ENCODE peak calls at places on chromosome 20, in seven cellular contexts. M is AG04450; T is choroid plexus epithelial cell; P is GM23338; Q is CD4-positive, alpha-beta T cell; O is IMR-90; K is GM13977. V is an unnamed sample.

GRCh38 chr20:32343438-32343837 is 14.7 kb upstream of the ASXL1 start:
- DNase-seq in T (peak), K (no peak), M (no peak), O (peak), P (no peak), Q (no peak), V (no peak)

GRCh38 chr20:1313236-1313964 is 15.5 kb downstream of the SDCBP2 start:
- DNase-seq in M (no peak), P (peak), K (peak), O (peak), T (peak), Q (peak), V (no peak)

GRCh38 chr20:15597306-15597705 is 975.9 kb downstream of the KIF16B start:
- DNase-seq in P (no peak), Q (no peak), T (no peak), O (no peak), K (no peak), M (no peak), V (no peak)

GRCh38 chr20:22827916-22828315 is 207.2 kb upstream of the SSTR4 start:
- DNase-seq in Q (no peak), P (no peak), T (no peak), K (no peak), M (no peak), O (no peak), V (no peak)

GRCh38 chr20:59817846-59818245 is 115.6 kb downstream of the SYCP2 start:
- DNase-seq in T (no peak), O (no peak), K (no peak), Q (no peak), P (no peak), M (no peak), V (no peak)

GRCh38 chr20:21377701-21378100 is 19.6 kb downstream of the NKX2-4 start:
- DNase-seq in P (no peak), K (no peak), T (no peak), Q (no peak), M (no peak), O (no peak), V (no peak)

GRCh38 chr20:32971703-32972161 is 32.5 kb downstream of the SUN5 start:
- DNase-seq in T (peak), P (no peak), Q (no peak), O (no peak), K (no peak), M (no peak), V (no peak)

GRCh38 chr20:19024296-19025035 is 188.0 kb upstream of the SLC24A3 start:
- DNase-seq in Q (no peak), K (no peak), M (no peak), T (no peak), P (no peak), O (no peak), V (no peak)

GRCh38 chr20:62489186-62489939 is 13.6 kb upstream of the GATA5 start:
- DNase-seq in P (no peak), M (no peak), O (no peak), Q (no peak), K (no peak), T (no peak), V (no peak)

GRCh38 chr20:20414640-20415274 is 46.9 kb downstream of the INSM1 start:
- DNase-seq in T (no peak), M (no peak), K (no peak), O (no peak), Q (no peak), P (no peak), V (no peak)

GRCh38 chr20:23193985-23194384 is 107.9 kb upstream of the CD93 start:
- DNase-seq in Q (no peak), O (no peak), T (no peak), K (no peak), P (no peak), M (no peak), V (no peak)

GRCh38 chr20:22914291-22914690 is 120.8 kb upstream of the SSTR4 start:
- DNase-seq in O (no peak), M (no peak), P (no peak), T (no peak), Q (no peak), K (no peak), V (no peak)

GRCh38 chr20:62395311-62396242 is 8.7 kb downstream of the RPS21 start:
- DNase-seq in T (no peak), Q (no peak), M (no peak), P (no peak), K (no peak), O (no peak), V (no peak)

GRCh38 chr20:32386091-32386490 is 28.0 kb downstream of the ASXL1 start:
- DNase-seq in O (no peak), P (no peak), T (peak), K (no peak), Q (no peak), M (no peak), V (no peak)

GRCh38 chr20:24577271-24577909 is 108.0 kb downstream of the SYNDIG1 start:
- DNase-seq in Q (no peak), K (no peak), O (no peak), T (no peak), P (no peak), M (no peak), V (no peak)

GRCh38 chr20:19864130-19864529 is 106.1 kb downstream of the RIN2 start:
- DNase-seq in M (no peak), Q (no peak), P (no peak), K (no peak), O (no peak), T (no peak), V (no peak)

GRCh38 chr20:56458227-56458821 is 10.1 kb upstream of the RTF2 start:
- DNase-seq in O (no peak), M (no peak), Q (no peak), K (no peak), T (no peak), P (no peak), V (no peak)

GRCh38 chr20:31712112-31712553 is 10.5 kb downstream of the BCL2L1 start:
- DNase-seq in Q (no peak), K (no peak), M (no peak), T (no peak), P (peak), O (no peak), V (no peak)

GRCh38 chr20:62226707-62227590 is 6.9 kb upstream of the HRH3 start:
- DNase-seq in K (no peak), M (no peak), O (no peak), T (peak), P (no peak), Q (no peak), V (no peak)

GRCh38 chr20:57248132-57248797 is 18.2 kb downstream of the BMP7 start:
- DNase-seq in M (no peak), T (no peak), O (no peak), K (no peak), P (no peak), Q (no peak), V (no peak)

DNA sequence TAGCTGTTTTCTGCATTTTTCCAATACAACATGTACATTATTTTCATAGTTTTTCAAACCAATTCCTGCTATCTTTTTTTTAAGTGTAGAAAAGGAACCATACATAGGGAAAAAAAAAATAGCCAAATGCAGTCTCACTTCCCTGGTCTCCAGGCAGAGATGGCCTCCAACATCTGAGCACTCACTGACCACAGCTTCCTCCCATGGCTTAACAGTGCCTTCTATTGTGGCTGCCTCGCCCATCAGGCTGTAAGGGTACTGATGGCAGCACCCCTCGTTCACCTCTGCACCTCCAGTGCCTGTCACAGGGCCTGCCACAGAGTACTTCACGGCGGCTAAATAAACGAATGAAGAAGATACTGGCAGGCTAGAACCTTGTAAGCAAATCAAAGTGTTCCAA is 591.1 kb downstream of the PTPRT start:
- DNase-seq in K (no peak), M (no peak), O (no peak), T (no peak), Q (no peak), P (no peak), V (no peak)
- TF ChIP-seq CTCF in K (no peak), M (no peak), O (no peak), T (no peak), Q (no peak), P (no peak), V (no peak)

DNA sequence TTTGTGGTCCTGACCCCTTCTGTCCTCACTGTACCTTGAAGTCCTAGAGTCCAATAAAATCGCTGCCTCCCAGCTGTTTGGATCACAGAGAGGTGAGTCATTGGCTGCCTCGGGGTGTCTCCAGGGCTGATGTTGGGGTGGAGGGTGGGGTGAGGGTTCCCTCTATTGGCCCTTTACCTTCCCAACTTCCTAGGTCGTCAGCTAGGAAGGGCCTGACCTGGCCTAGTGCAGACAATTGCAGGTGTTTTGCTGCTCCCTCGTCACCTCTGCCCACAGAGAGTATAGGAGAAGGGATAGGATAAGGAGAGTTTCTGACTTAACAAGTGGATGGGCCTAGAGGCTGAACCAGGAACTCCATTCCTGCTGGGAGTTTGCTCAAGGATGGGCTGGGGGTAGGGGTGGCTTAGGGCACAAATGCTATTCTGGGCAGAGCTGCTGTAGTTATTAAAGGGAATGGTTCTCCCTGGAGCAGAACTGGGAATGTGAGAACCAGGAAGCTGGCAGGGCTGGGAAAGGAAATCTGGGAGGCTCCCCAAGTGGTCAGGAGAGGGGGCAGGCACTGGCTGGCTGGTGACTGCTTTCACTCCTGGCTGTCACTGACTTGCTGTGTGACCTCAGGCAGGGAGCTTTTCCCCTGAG is 1.4 kb downstream of the TP53INP2 start:
- DNase-seq in K (no peak), Q (no peak), T (peak), P (peak), M (no peak), O (peak), V (no peak)
- TF ChIP-seq CTCF in K (peak), Q (no peak), T (peak), P (peak), M (no peak), O (peak), V (peak)

GRCh38 chr20:49821850-49822249 is 9.2 kb downstream of the SLC9A8 start:
- DNase-seq in P (no peak), T (peak), K (no peak), M (no peak), Q (no peak), O (peak), V (no peak)
- TF ChIP-seq CTCF in P (peak), T (peak), K (peak), M (peak), Q (no peak), O (peak), V (peak)

DNA sequence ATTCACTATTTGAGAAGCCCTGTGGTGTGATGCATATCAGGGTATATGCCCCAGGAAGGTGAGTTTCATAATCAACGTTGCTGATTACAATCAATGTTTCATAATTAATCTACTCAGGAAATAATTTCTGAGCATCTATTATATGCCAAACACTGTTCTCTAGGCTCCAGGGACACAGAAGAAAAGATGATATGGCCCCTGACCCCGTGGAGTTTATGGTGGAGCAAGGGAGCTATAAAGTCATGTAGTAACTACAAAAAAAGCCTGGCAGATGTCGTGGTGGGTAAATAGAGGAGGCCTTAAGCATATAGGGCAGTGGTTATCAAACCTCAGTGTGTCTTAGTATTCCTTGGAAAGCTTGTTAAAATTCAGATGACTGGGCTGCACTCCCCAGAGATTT is 40.1 kb upstream of the BCAS1 start:
- DNase-seq in T (no peak), Q (no peak), M (no peak), K (no peak), P (no peak), O (no peak), V (no peak)
- TF ChIP-seq CTCF in T (no peak), Q (no peak), M (no peak), K (no peak), P (no peak), O (no peak), V (no peak)

GRCh38 chr20:50380697-50381040 is 129.5 kb upstream of the PTPN1 start:
- DNase-seq in Q (no peak), T (peak), O (peak), M (no peak), K (no peak), P (peak), V (no peak)
- TF ChIP-seq CTCF in Q (no peak), T (peak), O (peak), M (peak), K (peak), P (peak), V (peak)

GRCh38 chr20:16661738-16662137 is 68.1 kb upstream of the SNRPB2 start:
- DNase-seq in T (no peak), P (no peak), K (no peak), O (no peak), Q (no peak), M (no peak), V (no peak)

GRCh38 chr20:16662462-16662861 is 67.4 kb upstream of the SNRPB2 start:
- DNase-seq in O (no peak), M (no peak), T (no peak), Q (no peak), P (no peak), K (no peak), V (no peak)

GRCh38 chr20:16664031-16664430 is 65.8 kb upstream of the SNRPB2 start:
- DNase-seq in O (no peak), Q (no peak), K (no peak), M (no peak), T (no peak), P (no peak), V (no peak)

GRCh38 chr20:16671753-16672152 is 58.1 kb upstream of the SNRPB2 start:
- DNase-seq in K (no peak), Q (no peak), M (no peak), T (no peak), P (no peak), O (no peak), V (no peak)

GRCh38 chr20:16666272-16666671 is 63.6 kb upstream of the SNRPB2 start:
- DNase-seq in P (peak), T (no peak), Q (no peak), O (no peak), K (no peak), M (no peak), V (no peak)
- TF ChIP-seq CTCF in P (peak), T (peak), Q (no peak), O (no peak), K (no peak), M (peak), V (peak)